ENCODE peak calls at places on chromosomes 7 and 10, in eight cellular contexts. X is stimulated activated CD4-positive, alpha-beta T cell treated with anti-CD3 and anti-CD28 coated beads, Interleukin-4, amount 100 ng/mL, for 24 hours; W is A172; K is stimulated activated CD8-positive, alpha-beta memory T cell treated with anti-CD3 and anti-CD28 coated beads, Interleukin-2, amount 100 ng/mL, for 48 hours; H is endothelial cell; T is activated CD4-positive, alpha-beta T cell treated with anti-CD3 and anti-CD28 coated beads, Interleukin-2, amount 50 U/mL, for 4 hours; Y is T-helper 2 cell; I is endothelial cell of umbilical vein. M is an unnamed sample.
A peak's percentile ranks its signal among the peaks of the same experiment; 100 is the strongest.

GRCh38 chr10:101560293-101561067 is 27.6 kb downstream of the POLL start:
- DNase-seq in Y (no peak), W (no peak), H (no peak), X (no peak), I (no peak), K (no peak), T (no peak), M (no peak)

GRCh38 chr7:22357311-22358175 is 589 bp upstream of the RAPGEF5 start:
- DNase-seq in T (no peak), K (no peak), I (peak; percentile 56), H (peak; percentile 3), W (peak; percentile 63), X (no peak), Y (no peak), M (peak; percentile 68)

GRCh38 chr10:16799621-16800020 is 17.6 kb downstream of the RSU1 start:
- DNase-seq in W (no peak), K (no peak), H (no peak), T (no peak), Y (no peak), I (no peak), X (no peak), M (no peak)

GRCh38 chr10:49618861-49619260 is 5.0 kb downstream of the CHAT start:
- DNase-seq in K (no peak), X (no peak), I (no peak), H (no peak), T (no peak), Y (no peak), W (no peak), M (no peak)

GRCh38 chr7:122802211-122802833 is 83.9 kb downstream of the CADPS2 start:
- DNase-seq in Y (no peak), I (peak; percentile 60), H (peak; percentile 23), W (no peak), X (no peak), K (no peak), T (no peak), M (no peak)

GRCh38 chr10:96468845-96469244 is 44.9 kb downstream of the TLL2 start:
- DNase-seq in H (no peak), X (no peak), W (no peak), I (no peak), K (no peak), T (no peak), Y (no peak), M (no peak)

GRCh38 chr10:100020883-100021248 is 11.1 kb upstream of the DNMBP start:
- DNase-seq in K (no peak), X (no peak), Y (no peak), I (no peak), T (no peak), W (no peak), H (no peak), M (no peak)

GRCh38 chr10:4939224-4940072 is 23.8 kb upstream of the AKR1C1 start:
- DNase-seq in T (no peak), I (no peak), Y (no peak), H (no peak), W (peak; percentile 68), K (no peak), X (no peak), M (no peak)

GRCh38 chr10:132223156-132223590 is 36.4 kb downstream of the DPYSL4 start:
- DNase-seq in Y (peak; percentile 43), W (peak; percentile 60), K (peak; percentile 61), I (peak; percentile 79), X (peak; percentile 70), T (peak; percentile 58), H (peak; percentile 79), M (no peak)

GRCh38 chr10:44024351-44025116 is 360.4 kb downstream of the CXCL12 start:
- DNase-seq in W (no peak), K (no peak), T (no peak), H (no peak), I (no peak), Y (no peak), X (no peak), M (no peak)

GRCh38 chr7:137804819-137805218 is 42.0 kb downstream of the DGKI start:
- DNase-seq in Y (no peak), X (no peak), K (no peak), W (no peak), T (no peak), I (no peak), H (no peak), M (no peak)

GRCh38 chr10:47112612-47113011 is 187.4 kb upstream of the GDF10 start:
- DNase-seq in Y (no peak), T (no peak), K (no peak), I (no peak), W (no peak), X (no peak), H (no peak), M (no peak)

GRCh38 chr10:33878238-33878637 is 543.8 kb upstream of the NRP1 start:
- DNase-seq in T (no peak), Y (no peak), K (no peak), I (no peak), X (no peak), H (no peak), W (no peak), M (no peak)

GRCh38 chr7:45663167-45663921 is 89.2 kb downstream of the ADCY1 start:
- DNase-seq in X (peak; percentile 2), Y (no peak), H (peak; percentile 58), I (no peak), W (no peak), K (peak; percentile 14), T (no peak), M (no peak)

GRCh38 chr7:158816995-158817394 is 12.3 kb downstream of the ESYT2 start:
- DNase-seq in X (no peak), Y (no peak), I (no peak), T (no peak), W (no peak), H (no peak), K (no peak), M (no peak)

GRCh38 chr10:34010891-34011290 is 676.4 kb upstream of the NRP1 start:
- DNase-seq in H (no peak), T (no peak), I (no peak), K (no peak), W (no peak), X (no peak), Y (no peak), M (no peak)

GRCh38 chr7:11895352-11895751 is 63.4 kb upstream of the THSD7A start:
- DNase-seq in H (no peak), I (no peak), X (no peak), W (no peak), T (no peak), Y (no peak), K (no peak), M (no peak)

GRCh38 chr7:23394828-23395227 is 75.5 kb downstream of the IGF2BP3 start:
- DNase-seq in Y (no peak), I (no peak), H (no peak), W (no peak), K (no peak), X (no peak), T (no peak), M (peak; percentile 93)

GRCh38 chr10:44897049-44897448 is 14.1 kb upstream of the TMEM72 start:
- DNase-seq in I (no peak), H (no peak), X (no peak), Y (no peak), K (no peak), T (no peak), W (no peak), M (no peak)

GRCh38 chr7:155965010-155965409 is 152.7 kb upstream of the SHH start:
- DNase-seq in X (no peak), H (no peak), K (no peak), Y (no peak), W (peak; percentile 32), I (no peak), T (no peak), M (no peak)

GRCh38 chr7:55185941-55186609 is 167.3 kb downstream of the EGFR start:
- DNase-seq in K (no peak), W (peak; percentile 100), I (peak; percentile 42), Y (no peak), T (no peak), H (no peak), X (no peak), M (no peak)

GRCh38 chr7:137591444-137591843 is 247.9 kb upstream of the PTN start:
- DNase-seq in T (no peak), I (peak; percentile 74), X (no peak), W (peak; percentile 58), K (no peak), H (peak; percentile 9), Y (no peak), M (no peak)

GRCh38 chr7:77887567-77887966 is 89.0 kb downstream of the PHTF2 start:
- DNase-seq in I (peak; percentile 30), W (peak; percentile 49), X (no peak), K (no peak), Y (no peak), H (no peak), T (no peak), M (no peak)

GRCh38 chr7:90605055-90605454 is 8.9 kb downstream of the CDK14 start:
- DNase-seq in W (no peak), Y (no peak), K (no peak), H (no peak), X (no peak), I (no peak), T (no peak), M (peak; percentile 46)

GRCh38 chr10:5905854-5906507 is 15.9 kb downstream of the FBH1 start:
- DNase-seq in X (no peak), H (peak; percentile 15), W (no peak), K (no peak), Y (no peak), T (no peak), I (no peak), M (no peak)

GRCh38 chr10:124016795-124017375 is 76.5 kb downstream of the CHST15 start:
- DNase-seq in Y (no peak), X (no peak), I (no peak), K (no peak), H (no peak), T (no peak), W (no peak), M (no peak)

GRCh38 chr7:100682228-100682741 is 8.7 kb downstream of the GNB2 start:
- DNase-seq in I (no peak), T (no peak), X (no peak), Y (no peak), W (peak; percentile 74), K (no peak), H (no peak), M (no peak)

GRCh38 chr7:52992479-52993195 is 42.8 kb upstream of the POM121L12 start:
- DNase-seq in T (no peak), H (no peak), K (no peak), Y (no peak), W (no peak), X (no peak), I (no peak), M (no peak)

GRCh38 chr7:75679060-75679459 is 59.7 kb downstream of the HIP1 start:
- DNase-seq in W (no peak), H (no peak), T (no peak), Y (no peak), K (no peak), X (no peak), I (no peak), M (no peak)

GRCh38 chr7:150784120-150784736 is 15.9 kb downstream of the TMEM176B start:
- DNase-seq in T (no peak), Y (no peak), X (no peak), W (no peak), K (no peak), H (no peak), I (no peak), M (no peak)

GRCh38 chr10:132659206-132660091 is 121.9 kb downstream of the INPP5A start:
- DNase-seq in I (no peak), X (no peak), K (no peak), W (no peak), H (no peak), Y (no peak), T (no peak), M (no peak)

GRCh38 chr7:101666293-101666692 is 37.2 kb upstream of the MYL10 start:
- DNase-seq in T (no peak), W (no peak), I (no peak), K (no peak), X (no peak), H (no peak), Y (no peak), M (no peak)

GRCh38 chr10:44978570-44979280 is at the start of gene DEPP1:
- DNase-seq in K (no peak), X (no peak), W (peak; percentile 93), H (peak; percentile 83), I (peak; percentile 99), Y (no peak), T (no peak), M (peak; percentile 92)

GRCh38 chr10:70324341-70324861 is 40.6 kb upstream of the NPFFR1 start:
- DNase-seq in Y (no peak), K (no peak), I (no peak), W (no peak), X (no peak), H (no peak), T (no peak), M (no peak)

M was measured in NCI-H774.